ENCODE peak calls at places on chromosome 5, in eight cellular contexts. One of them, this sample, is unnamed.

GRCh38 chr5:169270827-169271226 is 30.1 kb downstream of the SLIT3 start:
- DNase-seq in EH: no peak
- DNase-seq in H54: no peak
- DNase-seq in Ammon's horn: no peak
- DNase-seq in hippocampal formation: no peak
- DNase-seq in AG08396: no peak
- DNase-seq in naive thymus-derived CD8-positive, alpha-beta T cell: no peak
- DNase-seq in activated T-helper 1 cell treated with Interleukin-2 at 50 U/mL for 16 hours: no peak
- DNase-seq in this sample: no peak

GRCh38 chr5:90866333-90866732 is 307.7 kb downstream of the ADGRV1 start:
- DNase-seq in EH: peak; percentile 22
- DNase-seq in H54: no peak
- DNase-seq in Ammon's horn: no peak
- DNase-seq in hippocampal formation: no peak
- DNase-seq in AG08396: peak; percentile 39
- DNase-seq in naive thymus-derived CD8-positive, alpha-beta T cell: no peak
- DNase-seq in activated T-helper 1 cell treated with Interleukin-2 at 50 U/mL for 16 hours: no peak
- DNase-seq in this sample: peak; percentile 45

GRCh38 chr5:176406436-176407052 is 9.8 kb downstream of the CLTB start:
- DNase-seq in EH: no peak
- DNase-seq in H54: no peak
- DNase-seq in Ammon's horn: no peak
- DNase-seq in hippocampal formation: no peak
- DNase-seq in AG08396: no peak
- DNase-seq in naive thymus-derived CD8-positive, alpha-beta T cell: no peak
- DNase-seq in activated T-helper 1 cell treated with Interleukin-2 at 50 U/mL for 16 hours: no peak
- DNase-seq in this sample: peak; percentile 30

GRCh38 chr5:62385816-62386400 is 17.8 kb downstream of the DIMT1 start:
- DNase-seq in EH: no peak
- DNase-seq in H54: no peak
- DNase-seq in Ammon's horn: no peak
- DNase-seq in hippocampal formation: no peak
- DNase-seq in AG08396: no peak
- DNase-seq in naive thymus-derived CD8-positive, alpha-beta T cell: no peak
- DNase-seq in activated T-helper 1 cell treated with Interleukin-2 at 50 U/mL for 16 hours: no peak
- DNase-seq in this sample: no peak

GRCh38 chr5:171848006-171848405 is 62.4 kb downstream of the SMIM23 start:
- DNase-seq in EH: no peak
- DNase-seq in H54: no peak
- DNase-seq in Ammon's horn: no peak
- DNase-seq in hippocampal formation: no peak
- DNase-seq in AG08396: no peak
- DNase-seq in naive thymus-derived CD8-positive, alpha-beta T cell: no peak
- DNase-seq in activated T-helper 1 cell treated with Interleukin-2 at 50 U/mL for 16 hours: no peak
- DNase-seq in this sample: no peak

GRCh38 chr5:103894882-103895281 is 332.3 kb upstream of the NUDT12 start:
- DNase-seq in EH: peak; percentile 57
- DNase-seq in H54: no peak
- DNase-seq in Ammon's horn: peak; percentile 79
- DNase-seq in hippocampal formation: peak; percentile 34
- DNase-seq in AG08396: no peak
- DNase-seq in naive thymus-derived CD8-positive, alpha-beta T cell: no peak
- DNase-seq in activated T-helper 1 cell treated with Interleukin-2 at 50 U/mL for 16 hours: no peak
- DNase-seq in this sample: peak; percentile 39

GRCh38 chr5:115459844-115460243 is 84.7 kb downstream of the FEM1C start:
- DNase-seq in EH: peak; percentile 85
- DNase-seq in H54: no peak
- DNase-seq in Ammon's horn: no peak
- DNase-seq in hippocampal formation: no peak
- DNase-seq in AG08396: no peak
- DNase-seq in naive thymus-derived CD8-positive, alpha-beta T cell: no peak
- DNase-seq in activated T-helper 1 cell treated with Interleukin-2 at 50 U/mL for 16 hours: no peak
- DNase-seq in this sample: no peak

GRCh38 chr5:93635991-93636390 is 53.0 kb downstream of the NR2F1 start:
- DNase-seq in EH: no peak
- DNase-seq in H54: no peak
- DNase-seq in Ammon's horn: no peak
- DNase-seq in hippocampal formation: no peak
- DNase-seq in AG08396: no peak
- DNase-seq in naive thymus-derived CD8-positive, alpha-beta T cell: no peak
- DNase-seq in activated T-helper 1 cell treated with Interleukin-2 at 50 U/mL for 16 hours: no peak
- DNase-seq in this sample: no peak

GRCh38 chr5:155905359-155905758 is 421.6 kb upstream of the SGCD start:
- DNase-seq in EH: peak; percentile 60
- DNase-seq in H54: no peak
- DNase-seq in Ammon's horn: no peak
- DNase-seq in hippocampal formation: no peak
- DNase-seq in AG08396: no peak
- DNase-seq in naive thymus-derived CD8-positive, alpha-beta T cell: no peak
- DNase-seq in activated T-helper 1 cell treated with Interleukin-2 at 50 U/mL for 16 hours: no peak
- DNase-seq in this sample: no peak

GRCh38 chr5:22852807-22853670 is at the start of gene CDH12:
- DNase-seq in EH: no peak
- DNase-seq in H54: no peak
- DNase-seq in Ammon's horn: peak; percentile 49
- DNase-seq in hippocampal formation: peak; percentile 50
- DNase-seq in AG08396: no peak
- DNase-seq in naive thymus-derived CD8-positive, alpha-beta T cell: no peak
- DNase-seq in activated T-helper 1 cell treated with Interleukin-2 at 50 U/mL for 16 hours: no peak
- DNase-seq in this sample: peak; percentile 69

This sample was measured in G401.